ENCODE peak calls at places on chromosome 9, in eight cellular contexts. T is left ventricle myocardium inferior; Z is T-cell; O is fibroblast of pulmonary artery; K is AG09309; F is lung microvascular endothelial cell; P is frontal cortex; A is activated T-helper 1 cell treated with anti-CD3 and anti-CD28 coated beads, Interleukin-2, amount 50 U/mL, for 16 hours. Y is an unnamed sample.

GRCh38 chr9:93653762-93654161 is 77.4 kb downstream of the PHF2 start:
- DNase-seq in F (no peak), O (no peak), Z (no peak), P (no peak), A (no peak), K (no peak), T (peak; percentile 10), Y (no peak)

GRCh38 chr9:109560470-109561132 is 62.5 kb upstream of the PTPN3 start:
- DNase-seq in T (peak; percentile 23), K (no peak), F (peak; percentile 45), Z (no peak), P (peak; percentile 5), A (no peak), O (no peak), Y (no peak)

GRCh38 chr9:134170525-134171315 is 6.4 kb upstream of the RNU6ATAC start:
- DNase-seq in K (no peak), Z (no peak), P (no peak), F (no peak), O (no peak), A (no peak), T (no peak), Y (no peak)

GRCh38 chr9:129351058-129351641 is 173.1 kb upstream of the IER5L start:
- DNase-seq in O (no peak), K (no peak), F (no peak), T (no peak), P (no peak), Z (no peak), A (no peak), Y (no peak)

GRCh38 chr9:97319380-97319779 is 11.9 kb downstream of the CCDC180 start:
- DNase-seq in Z (no peak), F (no peak), P (no peak), T (no peak), K (no peak), A (no peak), O (no peak), Y (no peak)

GRCh38 chr9:99973455-99973854 is 67.0 kb downstream of the STX17 start:
- DNase-seq in Z (no peak), K (no peak), A (no peak), F (no peak), T (no peak), O (no peak), P (no peak), Y (no peak)

GRCh38 chr9:114503522-114504340 is 1.5 kb downstream of the WHRN start:
- DNase-seq in P (no peak), A (no peak), Z (no peak), K (no peak), T (no peak), F (no peak), O (no peak), Y (no peak)

GRCh38 chr9:89007041-89007440 is 15.8 kb downstream of the S1PR3 start:
- DNase-seq in P (no peak), F (no peak), K (no peak), T (no peak), Z (no peak), A (no peak), O (no peak), Y (no peak)

GRCh38 chr9:36873247-36873875 is 160.7 kb downstream of the PAX5 start:
- DNase-seq in P (peak; percentile 69), T (peak; percentile 42), A (peak; percentile 55), Z (peak; percentile 60), F (peak; percentile 75), K (peak; percentile 7), O (peak; percentile 66), Y (peak; percentile 61)

GRCh38 chr9:121599872-121600585 is 51.4 kb upstream of the DAB2IP start:
- DNase-seq in A (no peak), O (no peak), Z (no peak), K (no peak), P (peak; percentile 34), T (no peak), F (no peak), Y (no peak)

GRCh38 chr9:18122156-18122555 is 351.8 kb upstream of the ADAMTSL1 start:
- DNase-seq in A (no peak), Z (no peak), T (no peak), P (no peak), O (peak; percentile 20), K (no peak), F (no peak), Y (no peak)

GRCh38 chr9:128703616-128704355 is 1.5 kb downstream of the PKN3 start:
- DNase-seq in P (peak; percentile 62), K (no peak), T (peak; percentile 62), F (peak; percentile 49), A (no peak), Z (no peak), O (no peak), Y (no peak)

GRCh38 chr9:42386477-42386876 is 203.0 kb downstream of the SPATA31A6 start:
- DNase-seq in Z (no peak), P (peak; percentile 18), O (no peak), F (no peak), T (no peak), K (no peak), A (no peak), Y (no peak)

GRCh38 chr9:112009656-112010055 is 113.0 kb downstream of the UGCG start:
- DNase-seq in A (no peak), Z (no peak), K (no peak), T (no peak), P (no peak), F (no peak), O (peak; percentile 29), Y (no peak)

GRCh38 chr9:134340475-134341186 is 14.4 kb downstream of the RXRA start:
- DNase-seq in K (no peak), T (peak; percentile 67), O (no peak), F (peak; percentile 90), A (no peak), Z (no peak), P (no peak), Y (no peak)

GRCh38 chr9:134283111-134283515 is 43.1 kb upstream of the RXRA start:
- DNase-seq in O (peak; percentile 85), F (peak; percentile 50), A (no peak), K (peak; percentile 25), Z (no peak), P (peak; percentile 83), T (peak; percentile 57), Y (no peak)

GRCh38 chr9:94867281-94867841 is 140.9 kb downstream of the AOPEP start:
- DNase-seq in K (peak; percentile 71), Z (no peak), A (no peak), P (peak; percentile 21), O (peak; percentile 93), F (peak; percentile 93), T (peak; percentile 62), Y (no peak)

GRCh38 chr9:136117291-136118060 is 1.2 kb downstream of the TMEM250 start:
- DNase-seq in F (peak; percentile 28), A (no peak), P (no peak), O (peak; percentile 22), Z (no peak), K (no peak), T (peak; percentile 72), Y (no peak)

GRCh38 chr9:94912700-94913249 is 186.3 kb downstream of the AOPEP start:
- DNase-seq in K (no peak), T (no peak), Z (no peak), P (no peak), F (no peak), A (no peak), O (peak; percentile 84), Y (peak; percentile 43)

GRCh38 chr9:134304712-134305111 is 21.5 kb upstream of the RXRA start:
- DNase-seq in K (no peak), T (no peak), O (no peak), F (no peak), Z (no peak), P (no peak), A (no peak), Y (no peak)

GRCh38 chr9:133759146-133759900 is 21.2 kb upstream of the SARDH start:
- DNase-seq in K (no peak), O (no peak), T (peak; percentile 55), P (no peak), F (no peak), A (no peak), Z (no peak), Y (no peak)

GRCh38 chr9:114112778-114113585 is 13.9 kb upstream of the KIF12 start:
- DNase-seq in K (no peak), O (peak; percentile 61), T (peak; percentile 89), Z (no peak), A (no peak), P (no peak), F (no peak), Y (no peak)

GRCh38 chr9:85408494-85408893 is 333.3 kb downstream of the AGTPBP1 start:
- DNase-seq in O (no peak), K (no peak), Z (no peak), T (no peak), F (no peak), A (no peak), P (no peak), Y (no peak)

GRCh38 chr9:34114436-34114835 is 12.1 kb downstream of the DCAF12 start:
- DNase-seq in O (no peak), F (no peak), K (no peak), P (no peak), T (no peak), Z (no peak), A (no peak), Y (no peak)

GRCh38 chr9:33135086-33135958 is 31.8 kb downstream of the B4GALT1 start:
- DNase-seq in F (no peak), A (no peak), Z (no peak), K (no peak), T (no peak), P (no peak), O (no peak), Y (no peak)

GRCh38 chr9:114553202-114553601 is 34.4 kb upstream of the ATP6V1G1 start:
- DNase-seq in P (no peak), O (no peak), K (no peak), F (no peak), Z (no peak), T (no peak), A (no peak), Y (no peak)

GRCh38 chr9:93005876-93006275 is 52.6 kb upstream of the SUSD3 start:
- DNase-seq in K (no peak), P (no peak), T (no peak), Z (no peak), O (no peak), F (no peak), A (no peak), Y (no peak)

GRCh38 chr9:20513126-20513913 is 109.0 kb downstream of the MLLT3 start:
- DNase-seq in Z (no peak), T (no peak), F (no peak), A (no peak), O (no peak), P (no peak), K (no peak), Y (no peak)

GRCh38 chr9:93678199-93679019 is 102.0 kb downstream of the PHF2 start:
- DNase-seq in O (no peak), P (no peak), Z (no peak), K (no peak), A (peak; percentile 2), T (peak; percentile 10), F (no peak), Y (no peak)

GRCh38 chr9:37921546-37922300 is 17.8 kb upstream of the SLC25A51 start:
- DNase-seq in O (no peak), F (no peak), K (no peak), P (no peak), T (no peak), A (no peak), Z (no peak), Y (no peak)

GRCh38 chr9:98745470-98745869 is 36.7 kb upstream of the GABBR2 start:
- DNase-seq in K (no peak), O (no peak), T (no peak), F (no peak), Z (no peak), A (no peak), P (no peak), Y (no peak)

Y was measured in Panc1.